ENCODE peak calls at places on chromosomes 11 and 22, in five cellular contexts. F, U, C, B and L are unnamed samples.

GRCh38 chr11:110472858-110473257 is 43.1 kb downstream of the FDX1 start:
- DNase-seq in C (no peak), F (no peak), U (no peak), B (no peak), L (no peak)

GRCh38 chr11:72548481-72548880 is 114.2 kb upstream of the CLPB start:
- DNase-seq in C (no peak), F (no peak), B (no peak), U (no peak), L (no peak)

GRCh38 chr11:122656073-122656630 is 630 bp downstream of the UBASH3B start:
- DNase-seq in U (peak), F (peak), B (peak), C (peak), L (peak)

GRCh38 chr11:63667993-63668392 is 3.2 kb downstream of the ATL3 start:
- DNase-seq in U (peak), F (no peak), B (no peak), C (no peak), L (no peak)

GRCh38 chr11:113436672-113437252 is 38.4 kb downstream of the DRD2 start:
- DNase-seq in B (no peak), F (no peak), C (no peak), U (no peak), L (no peak)

GRCh38 chr11:70036971-70037882 is 40.9 kb upstream of the ANO1 start:
- DNase-seq in C (no peak), F (no peak), U (no peak), B (no peak), L (no peak)

GRCh38 chr11:45225961-45226871 is 59.9 kb downstream of the SYT13 start:
- DNase-seq in F (no peak), B (no peak), U (no peak), C (no peak), L (no peak)

GRCh38 chr11:43923327-43924111 is 18.9 kb upstream of the C11orf96 start:
- DNase-seq in U (peak), B (no peak), C (no peak), F (no peak), L (no peak)

GRCh38 chr22:43315687-43316217 is 27.4 kb downstream of the SCUBE1 start:
- DNase-seq in F (no peak), U (no peak), C (no peak), B (no peak), L (no peak)

GRCh38 chr11:123580557-123581275 is 73.7 kb downstream of the SCN3B start:
- DNase-seq in U (peak), B (peak), F (peak), C (peak), L (peak)

GRCh38 chr22:30204742-30205111 is 41.8 kb downstream of the LIF start:
- DNase-seq in U (no peak), F (no peak), B (no peak), C (no peak), L (no peak)

GRCh38 chr11:77090373-77091111 is 12.1 kb upstream of the OMP start:
- DNase-seq in B (peak), U (no peak), F (no peak), C (no peak), L (no peak)

GRCh38 chr22:37018086-37018814 is 997 bp downstream of the TST start:
- DNase-seq in F (no peak), C (no peak), B (no peak), U (no peak), L (no peak)

GRCh38 chr22:36565686-36566085 is 36.7 kb upstream of the EIF3D start:
- DNase-seq in F (no peak), U (no peak), C (no peak), B (no peak), L (no peak)

GRCh38 chr11:126394036-126394435 is 38.5 kb downstream of the ST3GAL4 start:
- DNase-seq in C (no peak), B (peak), U (no peak), F (no peak), L (no peak)

GRCh38 chr11:762421-763072 is 14.7 kb downstream of the GATD1 start:
- DNase-seq in C (no peak), U (peak), F (peak), B (no peak), L (no peak)

GRCh38 chr22:49561976-49562375 is 265.7 kb downstream of the BRD1 start:
- DNase-seq in B (no peak), U (no peak), C (no peak), F (no peak), L (no peak)

GRCh38 chr22:33109532-33110148 is 51.5 kb upstream of the SYN3 start:
- DNase-seq in B (no peak), U (no peak), C (no peak), F (no peak), L (no peak)

GRCh38 chr11:129375731-129376657 is at the start of gene BARX2:
- DNase-seq in F (peak), U (peak), C (no peak), B (peak), L (no peak)

GRCh38 chr11:48082771-48083170 is 102.4 kb downstream of the PTPRJ start:
- DNase-seq in C (no peak), F (no peak), U (no peak), B (no peak), L (no peak)

GRCh38 chr11:72641900-72642814 is 32.1 kb downstream of the PDE2A start:
- DNase-seq in F (no peak), B (peak), U (peak), C (no peak), L (peak)

GRCh38 chr11:28767574-28767973 is 659.4 kb downstream of the METTL15 start:
- DNase-seq in C (no peak), B (no peak), U (peak), F (no peak), L (no peak)

GRCh38 chr11:33264926-33265325 is 7.7 kb downstream of the HIPK3 start:
- DNase-seq in U (no peak), B (no peak), F (no peak), C (no peak), L (no peak)

GRCh38 chr11:14549891-14550290 is 29.7 kb upstream of the PSMA1 start:
- DNase-seq in F (no peak), U (no peak), C (no peak), B (no peak), L (no peak)

GRCh38 chr11:70203749-70204465 is 811 bp downstream of the FADD start:
- DNase-seq in C (peak), U (peak), B (peak), F (no peak), L (peak)

GRCh38 chr11:48006301-48006992 is 26.1 kb downstream of the PTPRJ start:
- DNase-seq in C (no peak), B (no peak), U (no peak), F (peak), L (no peak)

GRCh38 chr11:115716080-115716479 is 211.9 kb upstream of the CADM1 start:
- DNase-seq in C (no peak), F (no peak), U (no peak), B (no peak), L (no peak)

GRCh38 chr11:14299921-14300320 is 59.1 kb downstream of the RRAS2 start:
- DNase-seq in B (no peak), C (no peak), F (no peak), U (no peak), L (no peak)

GRCh38 chr11:5910521-5910920 is 17.5 kb downstream of the OR52E5 start:
- DNase-seq in B (no peak), F (no peak), C (no peak), U (no peak), L (no peak)

GRCh38 chr11:17544181-17544622 is at the start of gene USH1C:
- DNase-seq in C (no peak), U (peak), F (no peak), B (no peak), L (no peak)

GRCh38 chr11:123762422-123762821 is 8.1 kb upstream of the OR6X1 start:
- DNase-seq in U (no peak), F (no peak), C (no peak), B (no peak), L (no peak)

GRCh38 chr11:47236482-47236881 is 12.1 kb downstream of the ACP2 start:
- DNase-seq in C (no peak), U (no peak), F (no peak), B (no peak), L (no peak)

GRCh38 chr11:121625784-121626506 is 173.2 kb upstream of the SORL1-AS1 start:
- DNase-seq in F (no peak), B (peak), C (no peak), U (no peak), L (no peak)

GRCh38 chr11:123273616-123274015 is 78.6 kb upstream of the CLMP start:
- DNase-seq in U (no peak), B (no peak), C (no peak), F (no peak), L (no peak)